ENCODE peak calls at places on chromosomes 4 and X, in eight cellular contexts. One of them, this sample, is unnamed.

GRCh38 chr4:79947386-79947785 is 125.6 kb downstream of the ANTXR2 start:
- DNase-seq in GM23338: no peak
- DNase-seq in choroid plexus epithelial cell: no peak
- DNase-seq in HL-60: no peak
- DNase-seq in esophagus squamous epithelium: no peak
- DNase-seq in pancreas: no peak
- DNase-seq in BE2C: no peak
- DNase-seq in lower lobe of right lung: no peak
- DNase-seq in this sample: no peak

GRCh38 chr4:119284876-119285611 is 36.9 kb downstream of the FABP2 start:
- DNase-seq in GM23338: no peak
- DNase-seq in choroid plexus epithelial cell: peak
- DNase-seq in HL-60: no peak
- DNase-seq in esophagus squamous epithelium: no peak
- DNase-seq in pancreas: no peak
- DNase-seq in BE2C: no peak
- DNase-seq in lower lobe of right lung: no peak
- DNase-seq in this sample: no peak

GRCh38 chr4:79065262-79065661 is 126.0 kb upstream of the PAQR3 start:
- DNase-seq in GM23338: no peak
- DNase-seq in choroid plexus epithelial cell: no peak
- DNase-seq in HL-60: no peak
- DNase-seq in esophagus squamous epithelium: no peak
- DNase-seq in pancreas: no peak
- DNase-seq in BE2C: peak
- DNase-seq in lower lobe of right lung: no peak
- DNase-seq in this sample: no peak

GRCh38 chr4:40180356-40180755 is 16.5 kb upstream of the RHOH start:
- DNase-seq in GM23338: no peak
- DNase-seq in choroid plexus epithelial cell: peak
- DNase-seq in HL-60: no peak
- DNase-seq in esophagus squamous epithelium: no peak
- DNase-seq in pancreas: no peak
- DNase-seq in BE2C: no peak
- DNase-seq in lower lobe of right lung: no peak
- DNase-seq in this sample: no peak

GRCh38 chr4:101114936-101115372 is 232.4 kb downstream of the PPP3CA start:
- DNase-seq in GM23338: peak
- DNase-seq in choroid plexus epithelial cell: peak
- DNase-seq in HL-60: no peak
- DNase-seq in esophagus squamous epithelium: no peak
- DNase-seq in pancreas: no peak
- DNase-seq in BE2C: no peak
- DNase-seq in lower lobe of right lung: no peak
- DNase-seq in this sample: peak

GRCh38 chr4:79964715-79965345 is 108.2 kb downstream of the ANTXR2 start:
- DNase-seq in GM23338: peak
- DNase-seq in choroid plexus epithelial cell: peak
- DNase-seq in HL-60: no peak
- DNase-seq in esophagus squamous epithelium: no peak
- DNase-seq in pancreas: no peak
- DNase-seq in BE2C: no peak
- DNase-seq in lower lobe of right lung: peak
- DNase-seq in this sample: no peak

GRCh38 chr4:8365951-8366350 is 74.6 kb downstream of the ACOX3 start:
- DNase-seq in GM23338: no peak
- DNase-seq in choroid plexus epithelial cell: no peak
- DNase-seq in HL-60: no peak
- DNase-seq in esophagus squamous epithelium: no peak
- DNase-seq in pancreas: peak
- DNase-seq in BE2C: peak
- DNase-seq in lower lobe of right lung: peak
- DNase-seq in this sample: no peak

GRCh38 chrX:41499195-41499594 is 52.1 kb downstream of the NYX start:
- DNase-seq in GM23338: no peak
- DNase-seq in choroid plexus epithelial cell: no peak
- DNase-seq in HL-60: no peak
- DNase-seq in esophagus squamous epithelium: no peak
- DNase-seq in pancreas: no peak
- DNase-seq in BE2C: no peak
- DNase-seq in lower lobe of right lung: no peak
- DNase-seq in this sample: no peak

DNA sequence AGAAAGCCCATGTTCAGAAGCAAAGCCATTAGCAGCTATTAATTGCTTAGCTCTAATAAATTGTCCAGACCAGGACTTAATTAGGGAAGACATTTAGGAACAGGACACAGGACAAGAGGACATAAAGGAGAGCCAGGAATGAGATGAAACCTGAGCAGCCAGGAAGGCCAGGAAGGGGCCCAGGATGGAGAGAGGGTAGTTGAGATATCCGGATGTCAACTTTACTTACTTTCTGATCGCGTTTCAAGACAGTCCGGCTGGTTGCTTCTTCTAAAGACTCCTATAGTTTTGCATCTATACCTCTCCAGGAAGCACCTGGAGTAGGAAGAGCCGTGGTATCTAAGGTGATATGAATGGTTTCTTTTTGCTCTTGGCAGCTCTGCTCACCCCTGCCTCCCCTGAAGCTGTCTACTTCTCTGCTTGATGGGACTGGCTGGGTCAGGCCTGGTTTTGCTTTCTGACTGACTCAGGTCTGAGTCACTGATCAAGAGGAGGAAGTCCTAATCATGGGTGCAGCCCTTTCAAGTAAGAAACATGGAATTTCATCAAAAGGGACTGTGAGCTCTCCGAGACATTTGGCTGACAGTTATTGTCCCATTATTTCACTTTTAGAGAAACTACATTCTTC is 733.3 kb downstream of the RPA4 start:
- DNase-seq in GM23338: no peak
- DNase-seq in choroid plexus epithelial cell: peak
- DNase-seq in HL-60: no peak
- DNase-seq in esophagus squamous epithelium: no peak
- DNase-seq in pancreas: no peak
- DNase-seq in BE2C: no peak
- DNase-seq in lower lobe of right lung: no peak
- DNase-seq in this sample: no peak
- H3K4me3 ChIP-seq in GM23338: no peak
- H3K4me3 ChIP-seq in choroid plexus epithelial cell: no peak
- H3K4me3 ChIP-seq in HL-60: no peak
- H3K4me3 ChIP-seq in esophagus squamous epithelium: no peak
- H3K4me3 ChIP-seq in pancreas: no peak
- H3K4me3 ChIP-seq in BE2C: no peak
- H3K4me3 ChIP-seq in lower lobe of right lung: no peak
- H3K4me3 ChIP-seq in this sample: no peak

GRCh38 chr4:113636438-113636818 is 125.1 kb downstream of the CAMK2D start:
- DNase-seq in GM23338: peak
- DNase-seq in choroid plexus epithelial cell: no peak
- DNase-seq in HL-60: peak
- DNase-seq in esophagus squamous epithelium: no peak
- DNase-seq in pancreas: no peak
- DNase-seq in BE2C: no peak
- DNase-seq in lower lobe of right lung: no peak
- DNase-seq in this sample: no peak

GRCh38 chr4:113635739-113636437 is 125.7 kb downstream of the CAMK2D start:
- DNase-seq in GM23338: no peak
- DNase-seq in choroid plexus epithelial cell: peak
- DNase-seq in HL-60: no peak
- DNase-seq in esophagus squamous epithelium: no peak
- DNase-seq in pancreas: no peak
- DNase-seq in BE2C: no peak
- DNase-seq in lower lobe of right lung: no peak
- DNase-seq in this sample: no peak

GRCh38 chr4:113637363-113637762 is 124.2 kb downstream of the CAMK2D start:
- DNase-seq in GM23338: no peak
- DNase-seq in choroid plexus epithelial cell: peak
- DNase-seq in HL-60: no peak
- DNase-seq in esophagus squamous epithelium: no peak
- DNase-seq in pancreas: no peak
- DNase-seq in BE2C: no peak
- DNase-seq in lower lobe of right lung: no peak
- DNase-seq in this sample: no peak

GRCh38 chr4:113637823-113638691 is 123.5 kb downstream of the CAMK2D start:
- DNase-seq in GM23338: no peak
- DNase-seq in choroid plexus epithelial cell: no peak
- DNase-seq in HL-60: no peak
- DNase-seq in esophagus squamous epithelium: no peak
- DNase-seq in pancreas: no peak
- DNase-seq in BE2C: no peak
- DNase-seq in lower lobe of right lung: no peak
- DNase-seq in this sample: no peak

DNA sequence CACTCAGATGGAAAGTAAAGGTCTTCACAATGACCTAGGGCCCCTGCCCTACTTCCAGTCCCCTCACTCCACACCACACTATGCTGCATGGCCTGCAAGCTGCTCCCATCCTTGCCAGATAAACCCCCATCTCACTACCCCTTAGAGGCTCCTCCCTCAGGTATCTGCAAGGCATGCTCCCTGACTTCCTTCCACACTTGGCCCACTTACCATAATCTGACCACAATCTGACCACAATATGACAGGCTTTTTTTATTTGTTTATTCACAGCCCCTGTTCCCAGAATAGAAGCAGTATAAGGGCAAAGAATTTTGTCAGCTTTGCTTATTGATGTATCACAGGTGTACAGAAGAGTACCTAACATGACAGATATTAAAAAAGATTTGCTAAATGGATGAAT is 124.7 kb downstream of the CAMK2D start:
- DNase-seq in GM23338: no peak
- DNase-seq in choroid plexus epithelial cell: peak
- DNase-seq in HL-60: no peak
- DNase-seq in esophagus squamous epithelium: no peak
- DNase-seq in pancreas: no peak
- DNase-seq in BE2C: no peak
- DNase-seq in lower lobe of right lung: no peak
- DNase-seq in this sample: no peak
- H3K4me3 ChIP-seq in GM23338: no peak
- H3K4me3 ChIP-seq in choroid plexus epithelial cell: no peak
- H3K4me3 ChIP-seq in HL-60: no peak
- H3K4me3 ChIP-seq in esophagus squamous epithelium: no peak
- H3K4me3 ChIP-seq in pancreas: no peak
- H3K4me3 ChIP-seq in BE2C: no peak
- H3K4me3 ChIP-seq in lower lobe of right lung: no peak
- H3K4me3 ChIP-seq in this sample: no peak

GRCh38 chr4:168628251-168628650 is 131.4 kb downstream of the PALLD start:
- DNase-seq in GM23338: no peak
- DNase-seq in choroid plexus epithelial cell: no peak
- DNase-seq in HL-60: no peak
- DNase-seq in esophagus squamous epithelium: no peak
- DNase-seq in pancreas: no peak
- DNase-seq in BE2C: no peak
- DNase-seq in lower lobe of right lung: no peak
- DNase-seq in this sample: no peak

GRCh38 chr4:168632246-168632832 is 135.5 kb downstream of the PALLD start:
- DNase-seq in GM23338: peak
- DNase-seq in choroid plexus epithelial cell: no peak
- DNase-seq in HL-60: no peak
- DNase-seq in esophagus squamous epithelium: no peak
- DNase-seq in pancreas: no peak
- DNase-seq in BE2C: no peak
- DNase-seq in lower lobe of right lung: no peak
- DNase-seq in this sample: peak

GRCh38 chr4:168629561-168629960 is 132.7 kb downstream of the PALLD start:
- DNase-seq in GM23338: no peak
- DNase-seq in choroid plexus epithelial cell: no peak
- DNase-seq in HL-60: no peak
- DNase-seq in esophagus squamous epithelium: no peak
- DNase-seq in pancreas: no peak
- DNase-seq in BE2C: no peak
- DNase-seq in lower lobe of right lung: no peak
- DNase-seq in this sample: no peak

GRCh38 chr4:168631241-168632151 is 134.6 kb downstream of the PALLD start:
- DNase-seq in GM23338: peak
- DNase-seq in choroid plexus epithelial cell: peak
- DNase-seq in HL-60: no peak
- DNase-seq in esophagus squamous epithelium: no peak
- DNase-seq in pancreas: peak
- DNase-seq in BE2C: peak
- DNase-seq in lower lobe of right lung: peak
- DNase-seq in this sample: peak

GRCh38 chr4:168630445-168631187 is 133.8 kb downstream of the PALLD start:
- DNase-seq in GM23338: no peak
- DNase-seq in choroid plexus epithelial cell: peak
- DNase-seq in HL-60: no peak
- DNase-seq in esophagus squamous epithelium: no peak
- DNase-seq in pancreas: no peak
- DNase-seq in BE2C: no peak
- DNase-seq in lower lobe of right lung: no peak
- DNase-seq in this sample: peak
- H3K4me3 ChIP-seq in GM23338: peak
- H3K4me3 ChIP-seq in choroid plexus epithelial cell: peak
- H3K4me3 ChIP-seq in HL-60: no peak
- H3K4me3 ChIP-seq in esophagus squamous epithelium: peak
- H3K4me3 ChIP-seq in pancreas: no peak
- H3K4me3 ChIP-seq in BE2C: peak
- H3K4me3 ChIP-seq in lower lobe of right lung: peak
- H3K4me3 ChIP-seq in this sample: peak

DNA sequence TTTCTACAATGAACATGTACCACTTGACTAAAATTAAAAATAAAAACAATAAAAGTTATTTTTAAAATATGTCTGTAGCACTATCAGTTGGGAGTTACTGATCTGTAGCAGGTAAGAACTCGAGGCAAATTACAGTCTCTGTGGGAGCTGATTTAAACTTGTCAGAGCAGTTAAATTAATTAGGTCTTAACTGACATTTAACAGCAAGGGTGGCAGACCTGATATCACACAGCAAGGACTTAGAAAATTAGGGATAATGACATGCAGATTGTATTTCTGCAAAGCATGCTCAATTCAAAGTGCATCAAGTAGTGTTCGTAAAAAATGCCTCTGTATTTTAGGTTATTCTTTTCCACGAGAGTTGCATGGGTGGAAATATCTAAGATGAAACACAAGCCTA is 208.9 kb downstream of the SPATA18 start:
- DNase-seq in GM23338: no peak
- DNase-seq in choroid plexus epithelial cell: no peak
- DNase-seq in HL-60: no peak
- DNase-seq in esophagus squamous epithelium: no peak
- DNase-seq in pancreas: no peak
- DNase-seq in BE2C: no peak
- DNase-seq in lower lobe of right lung: no peak
- DNase-seq in this sample: no peak
- H3K4me3 ChIP-seq in GM23338: no peak
- H3K4me3 ChIP-seq in choroid plexus epithelial cell: no peak
- H3K4me3 ChIP-seq in HL-60: no peak
- H3K4me3 ChIP-seq in esophagus squamous epithelium: no peak
- H3K4me3 ChIP-seq in pancreas: no peak
- H3K4me3 ChIP-seq in BE2C: no peak
- H3K4me3 ChIP-seq in lower lobe of right lung: no peak
- H3K4me3 ChIP-seq in this sample: no peak

DNA sequence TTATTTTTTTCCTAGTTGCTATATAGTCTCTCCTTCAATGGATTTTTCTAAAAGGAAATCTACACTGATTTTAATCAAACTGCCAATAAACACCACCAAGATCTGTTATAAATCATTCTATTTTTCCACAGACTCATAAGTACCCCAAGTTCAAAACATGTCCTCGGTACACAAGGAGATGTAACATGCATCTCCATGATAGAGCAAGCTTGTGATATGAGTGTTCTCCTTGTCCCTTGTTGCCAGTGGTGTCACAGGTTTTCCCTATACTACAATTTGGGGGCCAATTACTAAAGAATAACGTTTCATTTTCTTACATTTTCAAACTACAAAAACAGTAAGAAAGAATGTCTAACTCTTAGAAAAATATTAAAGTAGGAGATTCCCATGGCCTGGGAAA is 491 bp downstream of the ARHGEF6 start:
- DNase-seq in GM23338: no peak
- DNase-seq in choroid plexus epithelial cell: no peak
- DNase-seq in HL-60: no peak
- DNase-seq in esophagus squamous epithelium: no peak
- DNase-seq in pancreas: no peak
- DNase-seq in BE2C: no peak
- DNase-seq in lower lobe of right lung: no peak
- DNase-seq in this sample: no peak
- H3K4me3 ChIP-seq in GM23338: no peak
- H3K4me3 ChIP-seq in choroid plexus epithelial cell: no peak
- H3K4me3 ChIP-seq in HL-60: peak
- H3K4me3 ChIP-seq in esophagus squamous epithelium: no peak
- H3K4me3 ChIP-seq in pancreas: no peak
- H3K4me3 ChIP-seq in BE2C: peak
- H3K4me3 ChIP-seq in lower lobe of right lung: peak
- H3K4me3 ChIP-seq in this sample: no peak